ENCODE peak calls at places on chromosomes 6 and 20, in ten cellular contexts. One of them, this sample, is unnamed.

GRCh38 chr20:25686081-25687077 is 10.3 kb downstream of the ZNF337 start:
- DNase-seq in activated naive CD8-positive, alpha-beta T cell treated with anti-CD3 and anti-CD28 coated beads, Interleukin-2, amount 50 U/mL, for 16 hours: no peak
- DNase-seq in AG20443: no peak
- DNase-seq in mucosa of descending colon: no peak
- DNase-seq in ELR: no peak
- DNase-seq in SJSA1: no peak
- DNase-seq in B cell: no peak
- DNase-seq in stimulated activated naive CD8-positive, alpha-beta T cell treated with anti-CD3 and anti-CD28 coated beads, Interleukin-15, Interleukin-2, amounts not matched to agents 100 U/mL and 50 U/mL, for 24 hours: no peak
- DNase-seq in activated B cell treated with CpG ODN at 0.5 μM for 24 hours: no peak
- DNase-seq in SK-N-DZ: no peak
- DNase-seq in this sample: no peak

GRCh38 chr20:14543040-14543439 is 205.6 kb upstream of the FLRT3 start:
- DNase-seq in activated naive CD8-positive, alpha-beta T cell treated with anti-CD3 and anti-CD28 coated beads, Interleukin-2, amount 50 U/mL, for 16 hours: no peak
- DNase-seq in SK-N-DZ: no peak
- DNase-seq in AG20443: no peak
- DNase-seq in SJSA1: no peak
- DNase-seq in ELR: peak
- DNase-seq in activated B cell treated with CpG ODN at 0.5 μM for 24 hours: no peak
- DNase-seq in mucosa of descending colon: no peak
- DNase-seq in stimulated activated naive CD8-positive, alpha-beta T cell treated with anti-CD3 and anti-CD28 coated beads, Interleukin-15, Interleukin-2, amounts not matched to agents 100 U/mL and 50 U/mL, for 24 hours: no peak
- DNase-seq in B cell: no peak
- DNase-seq in this sample: no peak

GRCh38 chr20:44398303-44398702 is 42.8 kb downstream of the HNF4A start:
- DNase-seq in B cell: no peak
- DNase-seq in stimulated activated naive CD8-positive, alpha-beta T cell treated with anti-CD3 and anti-CD28 coated beads, Interleukin-15, Interleukin-2, amounts not matched to agents 100 U/mL and 50 U/mL, for 24 hours: no peak
- DNase-seq in SJSA1: no peak
- DNase-seq in mucosa of descending colon: no peak
- DNase-seq in SK-N-DZ: no peak
- DNase-seq in AG20443: no peak
- DNase-seq in activated naive CD8-positive, alpha-beta T cell treated with anti-CD3 and anti-CD28 coated beads, Interleukin-2, amount 50 U/mL, for 16 hours: no peak
- DNase-seq in activated B cell treated with CpG ODN at 0.5 μM for 24 hours: no peak
- DNase-seq in ELR: peak
- DNase-seq in this sample: no peak

GRCh38 chr6:25418463-25419052 is 139.4 kb downstream of the CARMIL1 start:
- DNase-seq in activated B cell treated with CpG ODN at 0.5 μM for 24 hours: no peak
- DNase-seq in ELR: no peak
- DNase-seq in SK-N-DZ: no peak
- DNase-seq in activated naive CD8-positive, alpha-beta T cell treated with anti-CD3 and anti-CD28 coated beads, Interleukin-2, amount 50 U/mL, for 16 hours: no peak
- DNase-seq in stimulated activated naive CD8-positive, alpha-beta T cell treated with anti-CD3 and anti-CD28 coated beads, Interleukin-15, Interleukin-2, amounts not matched to agents 100 U/mL and 50 U/mL, for 24 hours: no peak
- DNase-seq in AG20443: no peak
- DNase-seq in B cell: no peak
- DNase-seq in SJSA1: no peak
- DNase-seq in mucosa of descending colon: no peak
- DNase-seq in this sample: no peak

GRCh38 chr6:70164556-70164955 is 138.3 kb downstream of the COL9A1 start:
- DNase-seq in SJSA1: no peak
- DNase-seq in stimulated activated naive CD8-positive, alpha-beta T cell treated with anti-CD3 and anti-CD28 coated beads, Interleukin-15, Interleukin-2, amounts not matched to agents 100 U/mL and 50 U/mL, for 24 hours: no peak
- DNase-seq in SK-N-DZ: no peak
- DNase-seq in activated naive CD8-positive, alpha-beta T cell treated with anti-CD3 and anti-CD28 coated beads, Interleukin-2, amount 50 U/mL, for 16 hours: no peak
- DNase-seq in ELR: no peak
- DNase-seq in mucosa of descending colon: no peak
- DNase-seq in AG20443: no peak
- DNase-seq in B cell: no peak
- DNase-seq in activated B cell treated with CpG ODN at 0.5 μM for 24 hours: no peak
- DNase-seq in this sample: no peak

GRCh38 chr6:19691465-19692167 is 145.6 kb upstream of the ID4 start:
- DNase-seq in AG20443: peak
- DNase-seq in mucosa of descending colon: no peak
- DNase-seq in SK-N-DZ: no peak
- DNase-seq in activated B cell treated with CpG ODN at 0.5 μM for 24 hours: no peak
- DNase-seq in ELR: no peak
- DNase-seq in B cell: no peak
- DNase-seq in SJSA1: no peak
- DNase-seq in stimulated activated naive CD8-positive, alpha-beta T cell treated with anti-CD3 and anti-CD28 coated beads, Interleukin-15, Interleukin-2, amounts not matched to agents 100 U/mL and 50 U/mL, for 24 hours: no peak
- DNase-seq in activated naive CD8-positive, alpha-beta T cell treated with anti-CD3 and anti-CD28 coated beads, Interleukin-2, amount 50 U/mL, for 16 hours: no peak
- DNase-seq in this sample: no peak

GRCh38 chr6:117829594-117830319 is 77.3 kb upstream of the SLC35F1 start:
- DNase-seq in stimulated activated naive CD8-positive, alpha-beta T cell treated with anti-CD3 and anti-CD28 coated beads, Interleukin-15, Interleukin-2, amounts not matched to agents 100 U/mL and 50 U/mL, for 24 hours: no peak
- DNase-seq in SJSA1: peak
- DNase-seq in activated B cell treated with CpG ODN at 0.5 μM for 24 hours: no peak
- DNase-seq in ELR: peak
- DNase-seq in B cell: no peak
- DNase-seq in activated naive CD8-positive, alpha-beta T cell treated with anti-CD3 and anti-CD28 coated beads, Interleukin-2, amount 50 U/mL, for 16 hours: no peak
- DNase-seq in mucosa of descending colon: no peak
- DNase-seq in AG20443: peak
- DNase-seq in SK-N-DZ: peak
- DNase-seq in this sample: no peak

GRCh38 chr6:21596379-21597242 is 3.1 kb downstream of the SOX4 start:
- DNase-seq in SK-N-DZ: peak
- DNase-seq in activated naive CD8-positive, alpha-beta T cell treated with anti-CD3 and anti-CD28 coated beads, Interleukin-2, amount 50 U/mL, for 16 hours: no peak
- DNase-seq in stimulated activated naive CD8-positive, alpha-beta T cell treated with anti-CD3 and anti-CD28 coated beads, Interleukin-15, Interleukin-2, amounts not matched to agents 100 U/mL and 50 U/mL, for 24 hours: peak
- DNase-seq in B cell: peak
- DNase-seq in activated B cell treated with CpG ODN at 0.5 μM for 24 hours: peak
- DNase-seq in SJSA1: peak
- DNase-seq in mucosa of descending colon: peak
- DNase-seq in AG20443: peak
- DNase-seq in ELR: peak
- DNase-seq in this sample: no peak

GRCh38 chr6:114638346-114638745 is 295.5 kb upstream of the HS3ST5 start:
- DNase-seq in AG20443: no peak
- DNase-seq in activated naive CD8-positive, alpha-beta T cell treated with anti-CD3 and anti-CD28 coated beads, Interleukin-2, amount 50 U/mL, for 16 hours: no peak
- DNase-seq in SJSA1: no peak
- DNase-seq in ELR: peak
- DNase-seq in B cell: no peak
- DNase-seq in SK-N-DZ: no peak
- DNase-seq in stimulated activated naive CD8-positive, alpha-beta T cell treated with anti-CD3 and anti-CD28 coated beads, Interleukin-15, Interleukin-2, amounts not matched to agents 100 U/mL and 50 U/mL, for 24 hours: no peak
- DNase-seq in activated B cell treated with CpG ODN at 0.5 μM for 24 hours: no peak
- DNase-seq in mucosa of descending colon: no peak
- DNase-seq in this sample: no peak

GRCh38 chr20:50405235-50405914 is 104.8 kb upstream of the PTPN1 start:
- DNase-seq in SK-N-DZ: no peak
- DNase-seq in ELR: no peak
- DNase-seq in SJSA1: no peak
- DNase-seq in AG20443: no peak
- DNase-seq in activated B cell treated with CpG ODN at 0.5 μM for 24 hours: no peak
- DNase-seq in stimulated activated naive CD8-positive, alpha-beta T cell treated with anti-CD3 and anti-CD28 coated beads, Interleukin-15, Interleukin-2, amounts not matched to agents 100 U/mL and 50 U/mL, for 24 hours: no peak
- DNase-seq in B cell: no peak
- DNase-seq in mucosa of descending colon: no peak
- DNase-seq in activated naive CD8-positive, alpha-beta T cell treated with anti-CD3 and anti-CD28 coated beads, Interleukin-2, amount 50 U/mL, for 16 hours: no peak
- DNase-seq in this sample: no peak

GRCh38 chr6:79628466-79629288 is 2.5 kb upstream of the SH3BGRL2 start:
- DNase-seq in mucosa of descending colon: no peak
- DNase-seq in SJSA1: no peak
- DNase-seq in ELR: no peak
- DNase-seq in AG20443: no peak
- DNase-seq in activated naive CD8-positive, alpha-beta T cell treated with anti-CD3 and anti-CD28 coated beads, Interleukin-2, amount 50 U/mL, for 16 hours: no peak
- DNase-seq in SK-N-DZ: no peak
- DNase-seq in activated B cell treated with CpG ODN at 0.5 μM for 24 hours: no peak
- DNase-seq in stimulated activated naive CD8-positive, alpha-beta T cell treated with anti-CD3 and anti-CD28 coated beads, Interleukin-15, Interleukin-2, amounts not matched to agents 100 U/mL and 50 U/mL, for 24 hours: no peak
- DNase-seq in B cell: no peak
- DNase-seq in this sample: no peak

GRCh38 chr20:36468149-36469000 is 72.9 kb upstream of the MYL9 start:
- DNase-seq in SK-N-DZ: no peak
- DNase-seq in ELR: no peak
- DNase-seq in activated naive CD8-positive, alpha-beta T cell treated with anti-CD3 and anti-CD28 coated beads, Interleukin-2, amount 50 U/mL, for 16 hours: no peak
- DNase-seq in mucosa of descending colon: no peak
- DNase-seq in activated B cell treated with CpG ODN at 0.5 μM for 24 hours: no peak
- DNase-seq in SJSA1: no peak
- DNase-seq in B cell: no peak
- DNase-seq in stimulated activated naive CD8-positive, alpha-beta T cell treated with anti-CD3 and anti-CD28 coated beads, Interleukin-15, Interleukin-2, amounts not matched to agents 100 U/mL and 50 U/mL, for 24 hours: no peak
- DNase-seq in AG20443: no peak
- DNase-seq in this sample: no peak

GRCh38 chr6:16239090-16239797 is 857 bp downstream of the GMPR start:
- DNase-seq in ELR: peak
- DNase-seq in activated naive CD8-positive, alpha-beta T cell treated with anti-CD3 and anti-CD28 coated beads, Interleukin-2, amount 50 U/mL, for 16 hours: no peak
- DNase-seq in stimulated activated naive CD8-positive, alpha-beta T cell treated with anti-CD3 and anti-CD28 coated beads, Interleukin-15, Interleukin-2, amounts not matched to agents 100 U/mL and 50 U/mL, for 24 hours: peak
- DNase-seq in B cell: peak
- DNase-seq in SJSA1: no peak
- DNase-seq in AG20443: peak
- DNase-seq in SK-N-DZ: peak
- DNase-seq in mucosa of descending colon: peak
- DNase-seq in activated B cell treated with CpG ODN at 0.5 μM for 24 hours: peak
- DNase-seq in this sample: no peak

GRCh38 chr20:49701313-49701731 is 12.4 kb downstream of the B4GALT5 start:
- DNase-seq in activated naive CD8-positive, alpha-beta T cell treated with anti-CD3 and anti-CD28 coated beads, Interleukin-2, amount 50 U/mL, for 16 hours: no peak
- DNase-seq in SJSA1: no peak
- DNase-seq in B cell: no peak
- DNase-seq in ELR: peak
- DNase-seq in AG20443: no peak
- DNase-seq in mucosa of descending colon: no peak
- DNase-seq in stimulated activated naive CD8-positive, alpha-beta T cell treated with anti-CD3 and anti-CD28 coated beads, Interleukin-15, Interleukin-2, amounts not matched to agents 100 U/mL and 50 U/mL, for 24 hours: peak
- DNase-seq in activated B cell treated with CpG ODN at 0.5 μM for 24 hours: no peak
- DNase-seq in SK-N-DZ: peak
- DNase-seq in this sample: no peak

GRCh38 chr20:7196481-7196880 is 429.0 kb downstream of the BMP2 start:
- DNase-seq in activated naive CD8-positive, alpha-beta T cell treated with anti-CD3 and anti-CD28 coated beads, Interleukin-2, amount 50 U/mL, for 16 hours: no peak
- DNase-seq in AG20443: no peak
- DNase-seq in stimulated activated naive CD8-positive, alpha-beta T cell treated with anti-CD3 and anti-CD28 coated beads, Interleukin-15, Interleukin-2, amounts not matched to agents 100 U/mL and 50 U/mL, for 24 hours: no peak
- DNase-seq in mucosa of descending colon: no peak
- DNase-seq in SJSA1: no peak
- DNase-seq in B cell: no peak
- DNase-seq in activated B cell treated with CpG ODN at 0.5 μM for 24 hours: no peak
- DNase-seq in ELR: no peak
- DNase-seq in SK-N-DZ: no peak
- DNase-seq in this sample: no peak

GRCh38 chr20:3092611-3093379 is 8.3 kb upstream of the AVP start:
- DNase-seq in SJSA1: no peak
- DNase-seq in activated B cell treated with CpG ODN at 0.5 μM for 24 hours: peak
- DNase-seq in B cell: peak
- DNase-seq in AG20443: peak
- DNase-seq in SK-N-DZ: no peak
- DNase-seq in ELR: no peak
- DNase-seq in activated naive CD8-positive, alpha-beta T cell treated with anti-CD3 and anti-CD28 coated beads, Interleukin-2, amount 50 U/mL, for 16 hours: peak
- DNase-seq in mucosa of descending colon: no peak
- DNase-seq in stimulated activated naive CD8-positive, alpha-beta T cell treated with anti-CD3 and anti-CD28 coated beads, Interleukin-15, Interleukin-2, amounts not matched to agents 100 U/mL and 50 U/mL, for 24 hours: peak
- DNase-seq in this sample: no peak

GRCh38 chr6:139647001-139647400 is 272.6 kb upstream of the CITED2 start:
- DNase-seq in SK-N-DZ: no peak
- DNase-seq in mucosa of descending colon: no peak
- DNase-seq in activated B cell treated with CpG ODN at 0.5 μM for 24 hours: no peak
- DNase-seq in AG20443: no peak
- DNase-seq in activated naive CD8-positive, alpha-beta T cell treated with anti-CD3 and anti-CD28 coated beads, Interleukin-2, amount 50 U/mL, for 16 hours: no peak
- DNase-seq in stimulated activated naive CD8-positive, alpha-beta T cell treated with anti-CD3 and anti-CD28 coated beads, Interleukin-15, Interleukin-2, amounts not matched to agents 100 U/mL and 50 U/mL, for 24 hours: no peak
- DNase-seq in SJSA1: no peak
- DNase-seq in B cell: no peak
- DNase-seq in ELR: no peak
- DNase-seq in this sample: no peak

GRCh38 chr6:83853968-83854501 is 875 bp downstream of the RIPPLY2 start:
- DNase-seq in SJSA1: no peak
- DNase-seq in SK-N-DZ: peak
- DNase-seq in stimulated activated naive CD8-positive, alpha-beta T cell treated with anti-CD3 and anti-CD28 coated beads, Interleukin-15, Interleukin-2, amounts not matched to agents 100 U/mL and 50 U/mL, for 24 hours: no peak
- DNase-seq in AG20443: no peak
- DNase-seq in mucosa of descending colon: no peak
- DNase-seq in activated naive CD8-positive, alpha-beta T cell treated with anti-CD3 and anti-CD28 coated beads, Interleukin-2, amount 50 U/mL, for 16 hours: no peak
- DNase-seq in ELR: no peak
- DNase-seq in B cell: no peak
- DNase-seq in activated B cell treated with CpG ODN at 0.5 μM for 24 hours: no peak
- DNase-seq in this sample: no peak

GRCh38 chr20:49505518-49505917 is 23.1 kb upstream of the KCNB1 start:
- DNase-seq in activated naive CD8-positive, alpha-beta T cell treated with anti-CD3 and anti-CD28 coated beads, Interleukin-2, amount 50 U/mL, for 16 hours: no peak
- DNase-seq in AG20443: peak
- DNase-seq in stimulated activated naive CD8-positive, alpha-beta T cell treated with anti-CD3 and anti-CD28 coated beads, Interleukin-15, Interleukin-2, amounts not matched to agents 100 U/mL and 50 U/mL, for 24 hours: no peak
- DNase-seq in mucosa of descending colon: no peak
- DNase-seq in SJSA1: no peak
- DNase-seq in ELR: peak
- DNase-seq in SK-N-DZ: peak
- DNase-seq in activated B cell treated with CpG ODN at 0.5 μM for 24 hours: no peak
- DNase-seq in B cell: no peak
- DNase-seq in this sample: no peak

GRCh38 chr6:112269165-112269564 is 14.8 kb upstream of the LAMA4 start:
- DNase-seq in mucosa of descending colon: no peak
- DNase-seq in SK-N-DZ: no peak
- DNase-seq in activated B cell treated with CpG ODN at 0.5 μM for 24 hours: no peak
- DNase-seq in B cell: no peak
- DNase-seq in activated naive CD8-positive, alpha-beta T cell treated with anti-CD3 and anti-CD28 coated beads, Interleukin-2, amount 50 U/mL, for 16 hours: no peak
- DNase-seq in SJSA1: no peak
- DNase-seq in ELR: peak
- DNase-seq in AG20443: peak
- DNase-seq in stimulated activated naive CD8-positive, alpha-beta T cell treated with anti-CD3 and anti-CD28 coated beads, Interleukin-15, Interleukin-2, amounts not matched to agents 100 U/mL and 50 U/mL, for 24 hours: no peak
- DNase-seq in this sample: no peak

GRCh38 chr6:135094403-135094821 is 39.8 kb upstream of the HBS1L start:
- DNase-seq in SJSA1: no peak
- DNase-seq in B cell: no peak
- DNase-seq in activated B cell treated with CpG ODN at 0.5 μM for 24 hours: no peak
- DNase-seq in AG20443: no peak
- DNase-seq in ELR: peak
- DNase-seq in mucosa of descending colon: no peak
- DNase-seq in stimulated activated naive CD8-positive, alpha-beta T cell treated with anti-CD3 and anti-CD28 coated beads, Interleukin-15, Interleukin-2, amounts not matched to agents 100 U/mL and 50 U/mL, for 24 hours: no peak
- DNase-seq in SK-N-DZ: no peak
- DNase-seq in activated naive CD8-positive, alpha-beta T cell treated with anti-CD3 and anti-CD28 coated beads, Interleukin-2, amount 50 U/mL, for 16 hours: no peak
- DNase-seq in this sample: no peak

GRCh38 chr6:43491750-43492661 is 14.6 kb downstream of the TJAP1 start:
- DNase-seq in activated naive CD8-positive, alpha-beta T cell treated with anti-CD3 and anti-CD28 coated beads, Interleukin-2, amount 50 U/mL, for 16 hours: no peak
- DNase-seq in ELR: peak
- DNase-seq in AG20443: peak
- DNase-seq in B cell: no peak
- DNase-seq in SJSA1: peak
- DNase-seq in SK-N-DZ: no peak
- DNase-seq in stimulated activated naive CD8-positive, alpha-beta T cell treated with anti-CD3 and anti-CD28 coated beads, Interleukin-15, Interleukin-2, amounts not matched to agents 100 U/mL and 50 U/mL, for 24 hours: no peak
- DNase-seq in activated B cell treated with CpG ODN at 0.5 μM for 24 hours: no peak
- DNase-seq in mucosa of descending colon: peak
- DNase-seq in this sample: no peak

GRCh38 chr20:58547527-58548475 is 32.6 kb upstream of the APCDD1L start:
- DNase-seq in SK-N-DZ: no peak
- DNase-seq in AG20443: peak
- DNase-seq in B cell: no peak
- DNase-seq in activated naive CD8-positive, alpha-beta T cell treated with anti-CD3 and anti-CD28 coated beads, Interleukin-2, amount 50 U/mL, for 16 hours: no peak
- DNase-seq in mucosa of descending colon: no peak
- DNase-seq in stimulated activated naive CD8-positive, alpha-beta T cell treated with anti-CD3 and anti-CD28 coated beads, Interleukin-15, Interleukin-2, amounts not matched to agents 100 U/mL and 50 U/mL, for 24 hours: no peak
- DNase-seq in ELR: peak
- DNase-seq in activated B cell treated with CpG ODN at 0.5 μM for 24 hours: no peak
- DNase-seq in SJSA1: peak
- DNase-seq in this sample: no peak

GRCh38 chr6:86193821-86194220 is 551.1 kb upstream of the SYNCRIP start:
- DNase-seq in activated naive CD8-positive, alpha-beta T cell treated with anti-CD3 and anti-CD28 coated beads, Interleukin-2, amount 50 U/mL, for 16 hours: no peak
- DNase-seq in stimulated activated naive CD8-positive, alpha-beta T cell treated with anti-CD3 and anti-CD28 coated beads, Interleukin-15, Interleukin-2, amounts not matched to agents 100 U/mL and 50 U/mL, for 24 hours: no peak
- DNase-seq in AG20443: no peak
- DNase-seq in activated B cell treated with CpG ODN at 0.5 μM for 24 hours: no peak
- DNase-seq in ELR: no peak
- DNase-seq in mucosa of descending colon: no peak
- DNase-seq in B cell: no peak
- DNase-seq in SK-N-DZ: peak
- DNase-seq in SJSA1: no peak
- DNase-seq in this sample: no peak

GRCh38 chr6:145904878-145905277 is 59.3 kb downstream of the SHPRH start:
- DNase-seq in stimulated activated naive CD8-positive, alpha-beta T cell treated with anti-CD3 and anti-CD28 coated beads, Interleukin-15, Interleukin-2, amounts not matched to agents 100 U/mL and 50 U/mL, for 24 hours: no peak
- DNase-seq in AG20443: no peak
- DNase-seq in SJSA1: no peak
- DNase-seq in activated naive CD8-positive, alpha-beta T cell treated with anti-CD3 and anti-CD28 coated beads, Interleukin-2, amount 50 U/mL, for 16 hours: no peak
- DNase-seq in activated B cell treated with CpG ODN at 0.5 μM for 24 hours: no peak
- DNase-seq in B cell: no peak
- DNase-seq in mucosa of descending colon: peak
- DNase-seq in SK-N-DZ: no peak
- DNase-seq in ELR: no peak
- DNase-seq in this sample: no peak

GRCh38 chr6:84282566-84282965 is 55.1 kb upstream of the CEP162 start:
- DNase-seq in ELR: no peak
- DNase-seq in mucosa of descending colon: no peak
- DNase-seq in SK-N-DZ: no peak
- DNase-seq in activated naive CD8-positive, alpha-beta T cell treated with anti-CD3 and anti-CD28 coated beads, Interleukin-2, amount 50 U/mL, for 16 hours: no peak
- DNase-seq in stimulated activated naive CD8-positive, alpha-beta T cell treated with anti-CD3 and anti-CD28 coated beads, Interleukin-15, Interleukin-2, amounts not matched to agents 100 U/mL and 50 U/mL, for 24 hours: no peak
- DNase-seq in AG20443: peak
- DNase-seq in B cell: no peak
- DNase-seq in SJSA1: peak
- DNase-seq in activated B cell treated with CpG ODN at 0.5 μM for 24 hours: no peak
- DNase-seq in this sample: no peak

GRCh38 chr6:13355969-13356368 is 27.6 kb upstream of the TBC1D7 start:
- DNase-seq in B cell: peak
- DNase-seq in stimulated activated naive CD8-positive, alpha-beta T cell treated with anti-CD3 and anti-CD28 coated beads, Interleukin-15, Interleukin-2, amounts not matched to agents 100 U/mL and 50 U/mL, for 24 hours: no peak
- DNase-seq in activated B cell treated with CpG ODN at 0.5 μM for 24 hours: no peak
- DNase-seq in AG20443: no peak
- DNase-seq in SJSA1: no peak
- DNase-seq in ELR: peak
- DNase-seq in mucosa of descending colon: no peak
- DNase-seq in SK-N-DZ: no peak
- DNase-seq in activated naive CD8-positive, alpha-beta T cell treated with anti-CD3 and anti-CD28 coated beads, Interleukin-2, amount 50 U/mL, for 16 hours: no peak
- DNase-seq in this sample: no peak

GRCh38 chr20:32751309-32752020 is 8.2 kb upstream of the COMMD7 start:
- DNase-seq in stimulated activated naive CD8-positive, alpha-beta T cell treated with anti-CD3 and anti-CD28 coated beads, Interleukin-15, Interleukin-2, amounts not matched to agents 100 U/mL and 50 U/mL, for 24 hours: no peak
- DNase-seq in activated naive CD8-positive, alpha-beta T cell treated with anti-CD3 and anti-CD28 coated beads, Interleukin-2, amount 50 U/mL, for 16 hours: no peak
- DNase-seq in SJSA1: no peak
- DNase-seq in ELR: no peak
- DNase-seq in activated B cell treated with CpG ODN at 0.5 μM for 24 hours: no peak
- DNase-seq in B cell: no peak
- DNase-seq in SK-N-DZ: no peak
- DNase-seq in AG20443: no peak
- DNase-seq in mucosa of descending colon: no peak
- DNase-seq in this sample: no peak

This sample was measured in stimulated activated CD8-positive, alpha-beta memory T cell treated with anti-CD3 and anti-CD28 coated beads, Interleukin-15, amount 100 ng/mL, for 4 hours.